ENCODE peak calls at places on chromosomes 5 and 9, in four cellular contexts. Y is lower lobe of right lung, M is AG09309, U is A549. R is an unnamed sample.

GRCh38 chr5:56763182-56763581 is 52.2 kb upstream of the MAP3K1 start:
- DNase-seq in Y (no peak), M (no peak), U (no peak), R (no peak)

GRCh38 chr5:180595046-180595379 is 3.7 kb upstream of the SCGB3A1 start:
- DNase-seq in M (no peak), Y (no peak), U (no peak), R (no peak)

GRCh38 chr9:128244443-128245226 is 31.2 kb downstream of the GOLGA2 start:
- DNase-seq in U (no peak), Y (peak), M (peak), R (peak)

GRCh38 chr5:32471784-32472183 is 27.2 kb upstream of the ZFR start:
- DNase-seq in M (no peak), Y (no peak), U (peak), R (no peak)

GRCh38 chr9:12719431-12719830 is 26.2 kb downstream of the TYRP1 start:
- DNase-seq in M (peak), U (peak), Y (no peak), R (no peak)

GRCh38 chr9:6495484-6495883 is 82.5 kb downstream of the UHRF2 start:
- DNase-seq in U (peak), Y (no peak), M (no peak), R (no peak)

GRCh38 chr9:114448706-114449105 is 56.6 kb downstream of the WHRN start:
- DNase-seq in Y (no peak), M (no peak), U (no peak), R (peak)

GRCh38 chr5:997001-997474 is 11.6 kb upstream of the NKD2 start:
- DNase-seq in U (peak), Y (peak), M (no peak), R (no peak)

GRCh38 chr5:84383816-84384603 is 670 bp downstream of the EDIL3 start:
- DNase-seq in U (peak), M (no peak), Y (peak), R (no peak)

GRCh38 chr5:100667021-100667671 is 132.0 kb downstream of the FAM174A start:
- DNase-seq in M (no peak), U (no peak), Y (no peak), R (no peak)

GRCh38 chr5:113293613-113294340 is 141.0 kb downstream of the TSSK1B start:
- DNase-seq in U (no peak), M (no peak), Y (no peak), R (no peak)

GRCh38 chr9:91905958-91906585 is 44.0 kb downstream of the ROR2 start:
- DNase-seq in Y (peak), U (no peak), M (no peak), R (no peak)

GRCh38 chr5:58462623-58463230 is 2.8 kb upstream of the PLK2 start:
- DNase-seq in M (no peak), Y (no peak), U (peak), R (no peak)

GRCh38 chr9:74940600-74940999 is 12.1 kb downstream of the C9orf40 start:
- DNase-seq in U (no peak), Y (no peak), M (no peak), R (no peak)

GRCh38 chr9:37667706-37668672 is 17.2 kb downstream of the FRMPD1 start:
- DNase-seq in M (no peak), Y (no peak), U (no peak), R (no peak)

GRCh38 chr5:111596705-111597104 is 84.4 kb upstream of the STARD4 start:
- DNase-seq in M (no peak), U (no peak), Y (no peak), R (no peak)

GRCh38 chr9:135088348-135088978 is 995 bp downstream of the OLFM1 start:
- DNase-seq in U (no peak), M (no peak), Y (no peak), R (no peak)

GRCh38 chr5:42767491-42768105 is 11.0 kb downstream of the CCDC152 start:
- DNase-seq in Y (no peak), U (peak), M (no peak), R (peak)

GRCh38 chr9:83508072-83508471 is 30.1 kb downstream of the FRMD3 start:
- DNase-seq in Y (no peak), M (no peak), U (no peak), R (no peak)

GRCh38 chr9:134005381-134005780 is 13.3 kb upstream of the VAV2 start:
- DNase-seq in U (no peak), M (no peak), Y (no peak), R (no peak)

GRCh38 chr9:85248514-85249312 is 493.0 kb downstream of the AGTPBP1 start:
- DNase-seq in U (peak), M (peak), Y (no peak), R (no peak)

GRCh38 chr5:81265101-81265500 is 32.0 kb downstream of the CKMT2 start:
- DNase-seq in Y (no peak), U (no peak), M (no peak), R (no peak)

GRCh38 chr5:127858116-127858784 is 155.1 kb downstream of the CCDC192 start:
- DNase-seq in U (no peak), Y (no peak), M (no peak), R (no peak)

GRCh38 chr5:139671096-139671841 is 23.1 kb downstream of the CXXC5 start:
- DNase-seq in Y (no peak), U (no peak), M (no peak), R (no peak)

GRCh38 chr5:93874080-93874479 is 132.7 kb upstream of the POU5F2 start:
- DNase-seq in U (no peak), M (no peak), Y (no peak), R (peak)

GRCh38 chr5:149680810-149681221 is 49.3 kb upstream of the PPARGC1B start:
- DNase-seq in M (no peak), U (no peak), Y (peak), R (no peak)

GRCh38 chr9:106897681-106898080 is 34.7 kb downstream of the ZNF462 start:
- DNase-seq in Y (no peak), M (no peak), U (no peak), R (no peak)

GRCh38 chr5:123754167-123754840 is 242.3 kb downstream of the CSNK1G3 start:
- DNase-seq in U (no peak), M (no peak), Y (no peak), R (no peak)

GRCh38 chr9:74711371-74711770 is 176.3 kb downstream of the TRPM6 start:
- DNase-seq in M (no peak), Y (no peak), U (no peak), R (no peak)

GRCh38 chr9:116365056-116365471 is 211.5 kb downstream of the PAPPA start:
- DNase-seq in M (no peak), U (no peak), Y (no peak), R (peak)

GRCh38 chr5:153999995-154000394 is 38.7 kb downstream of the FAM114A2 start:
- DNase-seq in Y (no peak), U (no peak), M (no peak), R (no peak)

GRCh38 chr9:64061013-64061627 is 1223.9 kb downstream of the FOXD4L5 start:
- DNase-seq in Y (no peak), U (no peak), M (no peak), R (no peak)

GRCh38 chr9:108580021-108580439 is 275.8 kb downstream of the ACTL7B start:
- DNase-seq in U (peak), M (peak), Y (no peak), R (no peak)

GRCh38 chr5:83281658-83282057 is 189.9 kb upstream of the VCAN start:
- DNase-seq in U (peak), Y (no peak), M (peak), R (peak)

GRCh38 chr9:15277400-15278137 is 29.4 kb downstream of the TTC39B start:
- DNase-seq in U (peak), Y (no peak), M (no peak), R (peak)

GRCh38 chr5:180825768-180826525 is 23.3 kb upstream of the MGAT1 start:
- DNase-seq in U (no peak), Y (no peak), M (no peak), R (no peak)

GRCh38 chr9:92151691-92152393 is 36.6 kb upstream of the SPTLC1 start:
- DNase-seq in Y (no peak), M (peak), U (no peak), R (peak)

GRCh38 chr5:127563133-127563532 is 45.7 kb downstream of the PRRC1 start:
- DNase-seq in Y (no peak), U (no peak), M (no peak), R (no peak)

GRCh38 chr5:79133121-79133656 is 21.6 kb downstream of the BHMT start:
- DNase-seq in Y (no peak), U (peak), M (no peak), R (peak)

GRCh38 chr9:81108821-81109220 is 580.5 kb downstream of the TLE1 start:
- DNase-seq in U (no peak), M (no peak), Y (no peak), R (no peak)

GRCh38 chr9:81108391-81108790 is 581.0 kb downstream of the TLE1 start:
- DNase-seq in M (no peak), Y (no peak), U (no peak), R (no peak)

GRCh38 chr9:81103597-81104471 is 585.5 kb downstream of the TLE1 start:
- DNase-seq in Y (no peak), M (no peak), U (no peak), R (no peak)
- TF ChIP-seq CTCF in Y (peak), M (peak), U (peak), R (peak)

GRCh38 chr5:141100243-141100805 is at the start of gene PCDHB3:
- DNase-seq in M (peak), Y (peak), U (peak), R (no peak)

GRCh38 chr5:141095263-141095641 is 837 bp downstream of the PCDHB2 start:
- DNase-seq in U (no peak), M (no peak), Y (no peak), R (no peak)

DNA sequence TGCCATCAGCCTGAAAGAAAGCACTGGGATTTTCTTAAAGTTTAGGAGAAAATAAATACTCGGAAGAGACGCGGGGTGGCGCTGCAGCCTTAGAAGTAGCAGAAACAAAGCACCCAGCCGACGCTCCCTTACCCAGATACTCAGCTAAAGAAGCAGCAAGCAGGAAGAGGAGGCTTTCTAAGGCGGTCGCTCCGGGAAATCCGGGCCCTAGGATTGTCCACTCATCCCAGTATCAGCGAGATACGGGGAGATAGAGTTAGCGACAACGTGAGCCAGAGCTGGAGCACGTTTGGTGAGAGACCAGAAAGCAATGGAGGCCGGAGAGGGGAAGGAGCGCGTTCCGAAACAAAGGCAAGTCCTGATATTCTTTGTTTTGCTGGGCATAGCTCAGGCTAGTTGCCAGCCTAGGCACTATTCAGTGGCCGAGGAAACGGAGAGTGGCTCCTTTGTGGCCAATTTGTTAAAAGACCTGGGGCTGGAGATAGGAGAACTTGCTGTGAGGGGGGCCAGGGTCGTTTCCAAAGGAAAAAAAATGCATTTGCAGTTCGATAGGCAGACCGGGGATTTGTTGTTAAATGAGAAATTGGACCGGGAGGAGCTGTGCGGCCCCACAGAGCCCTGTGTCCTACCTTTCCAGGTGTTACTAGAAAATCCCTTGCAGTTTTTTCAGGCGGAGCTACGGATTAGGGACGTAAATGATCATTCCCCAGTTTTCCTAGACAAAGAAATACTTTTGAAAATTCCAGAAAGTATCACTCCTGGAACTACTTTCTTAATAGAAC is at the start of gene PCDHB2:
- DNase-seq in M (peak), U (peak), Y (no peak), R (no peak)
- H3K4me3 ChIP-seq in M (peak), U (peak), Y (peak), R (peak)

DNA sequence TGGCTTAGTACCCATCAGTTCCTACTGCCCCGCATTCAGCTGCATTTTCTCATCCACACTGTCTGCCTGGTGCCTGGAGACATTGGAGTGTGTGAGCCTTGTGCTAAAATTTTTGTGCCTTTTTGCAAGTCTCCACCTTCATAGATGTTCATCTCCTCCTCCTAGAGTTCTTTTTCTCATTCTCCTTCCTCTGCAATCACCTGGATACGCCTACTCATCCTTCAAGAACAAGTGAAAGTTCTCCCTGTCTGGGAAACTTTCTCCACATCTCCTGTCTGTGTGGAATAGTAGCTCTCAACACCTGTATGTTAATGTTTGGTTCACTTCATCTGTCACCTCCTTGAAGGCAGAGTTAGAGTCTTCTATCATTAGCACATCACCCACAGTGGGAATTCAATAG is 125.7 kb upstream of the FBXL17 start:
- DNase-seq in M (no peak), U (no peak), Y (no peak), R (no peak)
- TF ChIP-seq CTCF in M (no peak), U (no peak), Y (no peak), R (no peak)

DNA sequence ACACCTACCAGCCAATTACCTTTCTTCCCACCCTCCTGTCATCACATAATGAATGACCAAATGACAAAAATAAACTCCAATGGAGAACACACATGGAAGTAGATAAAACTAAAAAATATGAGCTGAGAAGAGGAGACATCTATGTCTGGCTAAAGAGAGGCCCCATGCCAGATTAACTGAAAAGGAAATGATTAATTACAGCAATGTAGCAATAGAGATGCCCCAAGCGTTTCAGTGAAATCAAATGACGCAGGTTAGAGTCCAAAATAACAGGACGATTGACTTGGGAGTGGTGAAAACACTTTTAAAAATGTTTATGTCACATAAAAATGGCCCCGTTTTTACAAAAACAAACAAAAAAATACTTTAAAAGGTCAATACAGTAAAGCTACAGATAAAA is 59.6 kb upstream of the PCSK1 start:
- DNase-seq in U (peak), Y (no peak), M (peak), R (no peak)
- H3K4me3 ChIP-seq in U (no peak), Y (no peak), M (no peak), R (no peak)

R was measured in astrocyte of the cerebellum.